ENCODE peak calls at places on chromosomes 4 and X, in five cellular contexts. One of them, this sample, is unnamed.

GRCh38 chr4:7458066-7458425 is 23.3 kb upstream of the PSAPL1 start:
- DNase-seq in IMR-90: no peak
- DNase-seq in A172: no peak
- DNase-seq in activated naive CD4-positive, alpha-beta T cell: no peak
- DNase-seq in MCF 10A: no peak
- DNase-seq in this sample: no peak

GRCh38 chr4:77003400-77003799 is 53.8 kb downstream of the SEPTIN11 start:
- DNase-seq in A172: no peak
- DNase-seq in MCF 10A: no peak
- DNase-seq in IMR-90: peak
- DNase-seq in activated naive CD4-positive, alpha-beta T cell: no peak
- DNase-seq in this sample: no peak

GRCh38 chr4:119738901-119739300 is 110.3 kb upstream of the PDE5A start:
- DNase-seq in MCF 10A: no peak
- DNase-seq in activated naive CD4-positive, alpha-beta T cell: no peak
- DNase-seq in A172: no peak
- DNase-seq in IMR-90: no peak
- DNase-seq in this sample: no peak

GRCh38 chrX:39808471-39808917 is 289.3 kb downstream of the BCOR start:
- DNase-seq in A172: peak
- DNase-seq in activated naive CD4-positive, alpha-beta T cell: no peak
- DNase-seq in MCF 10A: no peak
- DNase-seq in IMR-90: peak
- DNase-seq in this sample: no peak

GRCh38 chrX:30309139-30309571 is at the start of gene NR0B1:
- DNase-seq in IMR-90: no peak
- DNase-seq in activated naive CD4-positive, alpha-beta T cell: no peak
- DNase-seq in MCF 10A: no peak
- DNase-seq in A172: no peak
- DNase-seq in this sample: no peak

GRCh38 chr4:128159967-128160366 is 98.9 kb downstream of the LARP1B start:
- DNase-seq in activated naive CD4-positive, alpha-beta T cell: no peak
- DNase-seq in A172: no peak
- DNase-seq in IMR-90: peak
- DNase-seq in MCF 10A: peak
- DNase-seq in this sample: no peak

GRCh38 chr4:14787894-14788293 is 214.4 kb upstream of the CPEB2 start:
- DNase-seq in activated naive CD4-positive, alpha-beta T cell: no peak
- DNase-seq in MCF 10A: peak
- DNase-seq in IMR-90: peak
- DNase-seq in A172: no peak
- DNase-seq in this sample: no peak

GRCh38 chrX:87517571-87518141 is at the start of gene KLHL4:
- DNase-seq in MCF 10A: peak
- DNase-seq in activated naive CD4-positive, alpha-beta T cell: no peak
- DNase-seq in IMR-90: peak
- DNase-seq in A172: peak
- DNase-seq in this sample: no peak